ENCODE peak calls at places on chromosomes 12 and 14, in six cellular contexts. One of them, this sample, is unnamed.

GRCh38 chr12:116259800-116260589 is 17.5 kb downstream of the MED13L start:
- ATAC-seq in HCT116: no peak
- ATAC-seq in K562: peak; percentile 7
- ATAC-seq in GM12878: no peak
- ATAC-seq in upper lobe of left lung: no peak
- ATAC-seq in HepG2: no peak
- ATAC-seq in this sample: no peak

GRCh38 chr14:53054457-53054856 is 98.7 kb downstream of the DDHD1 start:
- ATAC-seq in HCT116: no peak
- ATAC-seq in K562: no peak
- ATAC-seq in GM12878: no peak
- ATAC-seq in upper lobe of left lung: peak; percentile 93
- ATAC-seq in HepG2: no peak
- ATAC-seq in this sample: peak; percentile 84

GRCh38 chr14:101972126-101972785 is 7.9 kb downstream of the DYNC1H1 start:
- ATAC-seq in HCT116: peak; percentile 99
- ATAC-seq in K562: peak; percentile 89
- ATAC-seq in GM12878: no peak
- ATAC-seq in upper lobe of left lung: peak; percentile 99
- ATAC-seq in HepG2: peak; percentile 99
- ATAC-seq in this sample: peak; percentile 99

GRCh38 chr12:28189774-28190320 is 409 bp upstream of the CCDC91 start:
- ATAC-seq in HCT116: no peak
- ATAC-seq in K562: peak; percentile 2
- ATAC-seq in GM12878: no peak
- ATAC-seq in upper lobe of left lung: no peak
- ATAC-seq in HepG2: no peak
- ATAC-seq in this sample: no peak

GRCh38 chr14:21825147-21825743 is 151.6 kb upstream of the OR4E1 start:
- ATAC-seq in HCT116: peak; percentile 89
- ATAC-seq in K562: peak; percentile 86
- ATAC-seq in GM12878: peak; percentile 75
- ATAC-seq in upper lobe of left lung: no peak
- ATAC-seq in HepG2: peak; percentile 98
- ATAC-seq in this sample: no peak

GRCh38 chr12:123705935-123706334 is 6.2 kb upstream of the ATP6V0A2 start:
- ATAC-seq in HCT116: peak; percentile 81
- ATAC-seq in K562: peak; percentile 88
- ATAC-seq in GM12878: peak; percentile 45
- ATAC-seq in upper lobe of left lung: no peak
- ATAC-seq in HepG2: no peak
- ATAC-seq in this sample: no peak

GRCh38 chr12:31005944-31006361 is 67.7 kb upstream of the DDX11 start:
- ATAC-seq in HCT116: peak; percentile 91
- ATAC-seq in K562: no peak
- ATAC-seq in GM12878: peak; percentile 19
- ATAC-seq in upper lobe of left lung: no peak
- ATAC-seq in HepG2: no peak
- ATAC-seq in this sample: no peak

GRCh38 chr14:51805541-51805940 is 54.9 kb upstream of the GNG2 start:
- ATAC-seq in HCT116: peak; percentile 91
- ATAC-seq in K562: no peak
- ATAC-seq in GM12878: no peak
- ATAC-seq in upper lobe of left lung: no peak
- ATAC-seq in HepG2: no peak
- ATAC-seq in this sample: no peak

GRCh38 chr14:53879022-53879686 is 77.5 kb downstream of the BMP4 start:
- ATAC-seq in HCT116: no peak
- ATAC-seq in K562: no peak
- ATAC-seq in GM12878: no peak
- ATAC-seq in upper lobe of left lung: no peak
- ATAC-seq in HepG2: no peak
- ATAC-seq in this sample: no peak

GRCh38 chr12:62517887-62518286 is 51.3 kb downstream of the MON2 start:
- ATAC-seq in HCT116: no peak
- ATAC-seq in K562: no peak
- ATAC-seq in GM12878: no peak
- ATAC-seq in upper lobe of left lung: no peak
- ATAC-seq in HepG2: no peak
- ATAC-seq in this sample: no peak

GRCh38 chr12:5580911-5581488 is 149.1 kb downstream of the NTF3 start:
- ATAC-seq in HCT116: no peak
- ATAC-seq in K562: no peak
- ATAC-seq in GM12878: no peak
- ATAC-seq in upper lobe of left lung: peak; percentile 20
- ATAC-seq in HepG2: no peak
- ATAC-seq in this sample: no peak

GRCh38 chr12:52230364-52231281 is 2.4 kb upstream of the KRT7 start:
- ATAC-seq in HCT116: peak; percentile 69
- ATAC-seq in K562: no peak
- ATAC-seq in GM12878: no peak
- ATAC-seq in upper lobe of left lung: peak; percentile 50
- ATAC-seq in HepG2: no peak
- ATAC-seq in this sample: no peak
- TF ChIP-seq POLR2AphosphoS5 in HCT116: peak; percentile 35
- TF ChIP-seq POLR2AphosphoS5 in K562: no peak
- TF ChIP-seq POLR2AphosphoS5 in GM12878: no peak
- TF ChIP-seq POLR2AphosphoS5 in upper lobe of left lung: peak; percentile 68
- TF ChIP-seq POLR2AphosphoS5 in HepG2: no peak
- TF ChIP-seq POLR2AphosphoS5 in this sample: no peak

DNA sequence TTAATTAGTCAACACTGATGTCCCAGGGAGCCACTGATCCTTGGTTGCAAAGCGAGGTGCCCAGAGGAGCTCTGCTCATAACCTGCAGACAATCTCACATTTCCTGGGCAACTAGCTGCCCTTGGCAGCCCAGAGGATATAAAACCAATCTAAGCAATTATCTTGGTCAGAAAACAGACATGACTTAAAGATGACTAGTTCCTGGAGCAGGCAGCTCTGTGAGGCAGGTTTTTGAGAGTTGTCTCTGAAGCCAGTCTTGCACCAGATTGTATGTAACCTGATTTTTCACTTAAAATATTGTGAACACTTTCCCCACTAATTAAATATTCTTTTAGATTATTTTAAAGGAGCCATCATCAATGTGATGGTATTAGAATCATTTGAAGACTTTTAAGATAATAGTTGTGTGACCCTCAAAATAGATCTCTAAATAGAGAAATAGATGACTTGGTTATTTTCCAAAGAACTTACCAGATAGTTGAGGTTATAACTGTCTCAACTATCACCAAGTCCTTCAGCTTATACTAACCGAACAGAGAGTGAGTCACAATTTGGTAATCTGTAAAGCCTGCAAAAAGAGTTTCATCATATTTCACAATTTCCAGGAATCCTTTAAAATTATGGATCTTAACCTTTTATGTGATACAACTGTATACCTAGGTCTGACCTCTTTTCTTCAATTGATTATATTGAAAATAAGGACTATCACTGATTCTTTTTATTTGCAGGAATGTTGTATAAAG is 75.9 kb downstream of the LIN7A start:
- ATAC-seq in HCT116: no peak
- ATAC-seq in K562: no peak
- ATAC-seq in GM12878: no peak
- ATAC-seq in upper lobe of left lung: no peak
- ATAC-seq in HepG2: no peak
- ATAC-seq in this sample: no peak
- TF ChIP-seq CTCF in HCT116: no peak
- TF ChIP-seq CTCF in K562: no peak
- TF ChIP-seq CTCF in GM12878: no peak
- TF ChIP-seq CTCF in upper lobe of left lung: no peak
- TF ChIP-seq CTCF in HepG2: no peak
- TF ChIP-seq CTCF in this sample: no peak

GRCh38 chr14:76217179-76217578 is 65.5 kb downstream of the GPATCH2L start:
- ATAC-seq in HCT116: no peak
- ATAC-seq in K562: no peak
- ATAC-seq in GM12878: no peak
- ATAC-seq in upper lobe of left lung: no peak
- ATAC-seq in HepG2: no peak
- ATAC-seq in this sample: no peak
- TF ChIP-seq POLR2A in HCT116: no peak
- TF ChIP-seq POLR2A in K562: no peak
- TF ChIP-seq POLR2A in GM12878: no peak
- TF ChIP-seq POLR2A in upper lobe of left lung: no peak
- TF ChIP-seq POLR2A in HepG2: no peak
- TF ChIP-seq POLR2A in this sample: no peak

DNA sequence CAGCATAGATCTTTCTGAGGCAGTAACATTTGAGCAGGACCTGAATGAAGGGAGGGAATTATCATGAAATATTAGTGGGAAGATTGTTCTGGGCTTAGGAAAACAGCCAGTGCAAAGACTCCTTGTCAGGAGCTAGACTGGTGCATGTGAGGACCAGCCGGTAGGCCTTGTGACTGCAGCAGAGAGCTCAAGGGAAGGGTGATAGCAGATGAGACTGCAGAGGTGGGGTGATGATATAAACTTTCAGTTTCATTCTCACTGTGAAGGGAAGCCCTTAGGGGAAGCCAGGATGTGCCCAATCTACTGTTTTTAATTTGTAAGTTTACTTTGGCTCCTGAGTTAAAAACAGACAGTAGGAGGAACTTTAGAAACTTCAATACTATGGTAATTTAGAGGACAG is 12.4 kb downstream of the IL22 start:
- ATAC-seq in HCT116: no peak
- ATAC-seq in K562: no peak
- ATAC-seq in GM12878: peak; percentile 97
- ATAC-seq in upper lobe of left lung: peak; percentile 78
- ATAC-seq in HepG2: no peak
- ATAC-seq in this sample: peak; percentile 47
- TF ChIP-seq POLR2AphosphoS5 in HCT116: no peak
- TF ChIP-seq POLR2AphosphoS5 in K562: no peak
- TF ChIP-seq POLR2AphosphoS5 in GM12878: peak; percentile 25
- TF ChIP-seq POLR2AphosphoS5 in upper lobe of left lung: no peak
- TF ChIP-seq POLR2AphosphoS5 in HepG2: no peak
- TF ChIP-seq POLR2AphosphoS5 in this sample: no peak

DNA sequence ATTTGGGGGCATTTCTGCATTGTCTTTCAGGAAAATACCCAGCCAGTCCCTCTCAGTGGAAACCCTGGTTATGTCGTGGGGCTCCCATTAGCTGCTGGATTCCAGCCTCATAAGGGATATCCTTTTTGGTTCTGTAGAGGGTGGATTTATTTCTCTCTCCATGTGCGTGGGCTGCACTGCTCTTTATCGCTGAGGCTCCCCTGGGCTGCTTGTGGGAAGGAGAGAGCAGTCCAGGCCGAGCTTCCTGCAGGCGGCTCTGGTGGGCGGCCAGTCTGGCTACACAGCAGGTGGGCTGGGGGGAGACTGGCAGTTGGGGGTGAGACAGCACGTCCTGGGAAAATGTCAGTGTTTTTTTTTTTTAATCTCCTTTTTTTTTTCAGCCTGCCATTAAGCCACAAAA is 27.6 kb downstream of the TCTN1 start:
- ATAC-seq in HCT116: no peak
- ATAC-seq in K562: peak; percentile 68
- ATAC-seq in GM12878: no peak
- ATAC-seq in upper lobe of left lung: peak; percentile 37
- ATAC-seq in HepG2: no peak
- ATAC-seq in this sample: no peak
- TF ChIP-seq CTCF in HCT116: no peak
- TF ChIP-seq CTCF in K562: no peak
- TF ChIP-seq CTCF in GM12878: no peak
- TF ChIP-seq CTCF in upper lobe of left lung: no peak
- TF ChIP-seq CTCF in HepG2: no peak
- TF ChIP-seq CTCF in this sample: no peak

GRCh38 chr12:7501031-7501585 is 2.5 kb downstream of the CD163 start:
- ATAC-seq in HCT116: peak; percentile 36
- ATAC-seq in K562: no peak
- ATAC-seq in GM12878: no peak
- ATAC-seq in upper lobe of left lung: peak; percentile 50
- ATAC-seq in HepG2: no peak
- ATAC-seq in this sample: no peak
- TF ChIP-seq POLR2A in HCT116: no peak
- TF ChIP-seq POLR2A in K562: no peak
- TF ChIP-seq POLR2A in GM12878: no peak
- TF ChIP-seq POLR2A in upper lobe of left lung: no peak
- TF ChIP-seq POLR2A in HepG2: no peak
- TF ChIP-seq POLR2A in this sample: no peak

DNA sequence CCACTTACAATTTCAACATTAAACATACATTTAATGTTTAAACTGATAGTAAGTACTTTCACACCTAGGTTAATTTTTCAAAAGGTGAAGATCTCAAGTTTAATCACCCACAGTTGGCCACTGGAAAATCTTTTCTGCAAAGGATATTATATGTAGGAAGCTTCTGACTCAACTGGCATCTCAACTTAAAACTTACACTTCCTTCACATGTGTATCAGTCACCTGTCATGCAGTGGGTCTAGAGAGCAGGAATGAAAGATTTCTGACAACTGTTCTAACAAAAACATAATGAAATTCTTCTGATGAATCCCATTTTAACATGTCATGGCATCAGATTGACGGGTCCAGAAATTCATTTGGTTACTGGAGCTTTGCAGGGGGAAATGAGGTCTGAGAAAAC is 192.8 kb downstream of the KLHL28 start:
- ATAC-seq in HCT116: no peak
- ATAC-seq in K562: no peak
- ATAC-seq in GM12878: no peak
- ATAC-seq in upper lobe of left lung: no peak
- ATAC-seq in HepG2: no peak
- ATAC-seq in this sample: no peak
- TF ChIP-seq POLR2AphosphoS5 in HCT116: no peak
- TF ChIP-seq POLR2AphosphoS5 in K562: no peak
- TF ChIP-seq POLR2AphosphoS5 in GM12878: no peak
- TF ChIP-seq POLR2AphosphoS5 in upper lobe of left lung: no peak
- TF ChIP-seq POLR2AphosphoS5 in HepG2: no peak
- TF ChIP-seq POLR2AphosphoS5 in this sample: no peak

DNA sequence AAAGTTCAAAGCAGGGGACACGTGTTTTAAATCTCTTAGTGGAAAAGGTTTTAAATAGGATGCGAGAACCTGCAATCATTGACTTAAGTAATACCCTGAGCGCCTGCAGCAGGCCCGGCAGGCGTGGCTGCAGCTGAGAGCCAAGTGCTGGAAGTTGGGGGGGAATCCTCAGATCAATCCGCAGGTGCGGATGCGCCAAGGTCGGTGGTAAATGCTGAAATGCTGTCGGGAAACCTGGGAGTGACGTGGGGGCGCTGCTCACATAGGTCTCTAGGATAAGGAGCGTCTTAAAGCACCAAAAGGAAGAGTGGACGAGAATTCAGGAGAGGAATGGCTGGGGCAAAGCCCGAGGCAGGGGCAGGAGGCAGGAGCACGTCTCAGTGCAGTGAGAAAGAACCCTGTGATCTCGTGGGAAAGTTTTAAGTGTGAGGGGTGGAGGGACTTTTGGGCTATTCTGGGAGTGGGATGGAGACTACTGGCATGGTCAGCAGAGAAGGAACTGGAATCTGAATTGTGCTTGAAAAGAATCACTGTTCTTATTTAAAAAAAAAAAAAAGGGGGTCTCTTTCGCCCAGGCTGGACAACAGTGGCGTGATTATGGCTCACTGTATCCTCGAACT is 883 bp upstream of the CDCA4 start:
- ATAC-seq in HCT116: peak; percentile 13
- ATAC-seq in K562: peak; percentile 9
- ATAC-seq in GM12878: no peak
- ATAC-seq in upper lobe of left lung: no peak
- ATAC-seq in HepG2: peak; percentile 2
- ATAC-seq in this sample: no peak
- TF ChIP-seq CTCF in HCT116: peak; percentile 22
- TF ChIP-seq CTCF in K562: peak; percentile 47
- TF ChIP-seq CTCF in GM12878: peak; percentile 13
- TF ChIP-seq CTCF in upper lobe of left lung: no peak
- TF ChIP-seq CTCF in HepG2: peak; percentile 69
- TF ChIP-seq CTCF in this sample: no peak

GRCh38 chr12:47904647-47905312 is at the start of gene VDR:
- ATAC-seq in HCT116: peak; percentile 77
- ATAC-seq in K562: peak; percentile 95
- ATAC-seq in GM12878: peak; percentile 85
- ATAC-seq in upper lobe of left lung: peak; percentile 88
- ATAC-seq in HepG2: peak; percentile 31
- ATAC-seq in this sample: peak; percentile 86
- TF ChIP-seq POLR2A in HCT116: peak; percentile 56
- TF ChIP-seq POLR2A in K562: no peak
- TF ChIP-seq POLR2A in GM12878: peak; percentile 69
- TF ChIP-seq POLR2A in upper lobe of left lung: no peak
- TF ChIP-seq POLR2A in HepG2: no peak
- TF ChIP-seq POLR2A in this sample: no peak

GRCh38 chr14:34676516-34677211 is 37.7 kb downstream of the CFL2 start:
- ATAC-seq in HCT116: no peak
- ATAC-seq in K562: no peak
- ATAC-seq in GM12878: no peak
- ATAC-seq in upper lobe of left lung: no peak
- ATAC-seq in HepG2: peak; percentile 42
- ATAC-seq in this sample: no peak
- TF ChIP-seq POLR2AphosphoS5 in HCT116: no peak
- TF ChIP-seq POLR2AphosphoS5 in K562: no peak
- TF ChIP-seq POLR2AphosphoS5 in GM12878: no peak
- TF ChIP-seq POLR2AphosphoS5 in upper lobe of left lung: no peak
- TF ChIP-seq POLR2AphosphoS5 in HepG2: no peak
- TF ChIP-seq POLR2AphosphoS5 in this sample: no peak